ENCODE peak calls at places on chromosomes 11 and 22, in seven cellular contexts. One of them, this sample, is unnamed.

GRCh38 chr22:44445731-44446130 is 52.3 kb downstream of the RTL6 start:
- DNase-seq in AG09309: no peak
- DNase-seq in bronchial epithelial cell: no peak
- DNase-seq in foreskin fibroblast: no peak
- DNase-seq in stimulated activated CD4-positive, alpha-beta T cell treated with anti-CD3 and anti-CD28 coated beads, Interleukin-2, amount 100 ng/mL, for 48 hours: no peak
- DNase-seq in EL: no peak
- DNase-seq in skeletal muscle cell: no peak
- DNase-seq in this sample: no peak

GRCh38 chr11:132263231-132263630 is 892.8 kb downstream of the NTM start:
- DNase-seq in bronchial epithelial cell: no peak
- DNase-seq in AG09309: no peak
- DNase-seq in stimulated activated CD4-positive, alpha-beta T cell treated with anti-CD3 and anti-CD28 coated beads, Interleukin-2, amount 100 ng/mL, for 48 hours: no peak
- DNase-seq in EL: no peak
- DNase-seq in foreskin fibroblast: no peak
- DNase-seq in skeletal muscle cell: no peak
- DNase-seq in this sample: no peak

GRCh38 chr22:30041881-30042280 is 38.4 kb upstream of the HORMAD2 start:
- DNase-seq in bronchial epithelial cell: peak
- DNase-seq in foreskin fibroblast: no peak
- DNase-seq in EL: no peak
- DNase-seq in stimulated activated CD4-positive, alpha-beta T cell treated with anti-CD3 and anti-CD28 coated beads, Interleukin-2, amount 100 ng/mL, for 48 hours: no peak
- DNase-seq in skeletal muscle cell: no peak
- DNase-seq in AG09309: no peak
- DNase-seq in this sample: no peak

GRCh38 chr11:2687782-2688191 is 12.0 kb downstream of the KCNQ1OT1 start:
- DNase-seq in skeletal muscle cell: no peak
- DNase-seq in EL: no peak
- DNase-seq in stimulated activated CD4-positive, alpha-beta T cell treated with anti-CD3 and anti-CD28 coated beads, Interleukin-2, amount 100 ng/mL, for 48 hours: no peak
- DNase-seq in AG09309: no peak
- DNase-seq in bronchial epithelial cell: no peak
- DNase-seq in foreskin fibroblast: no peak
- DNase-seq in this sample: no peak

GRCh38 chr11:117834838-117835443 is 10.4 kb upstream of the FXYD2 start:
- DNase-seq in AG09309: no peak
- DNase-seq in bronchial epithelial cell: no peak
- DNase-seq in foreskin fibroblast: no peak
- DNase-seq in stimulated activated CD4-positive, alpha-beta T cell treated with anti-CD3 and anti-CD28 coated beads, Interleukin-2, amount 100 ng/mL, for 48 hours: no peak
- DNase-seq in EL: no peak
- DNase-seq in skeletal muscle cell: no peak
- DNase-seq in this sample: no peak

GRCh38 chr11:62012451-62013265 is 45.2 kb upstream of the FTH1 start:
- DNase-seq in EL: peak
- DNase-seq in AG09309: peak
- DNase-seq in bronchial epithelial cell: peak
- DNase-seq in skeletal muscle cell: no peak
- DNase-seq in foreskin fibroblast: peak
- DNase-seq in stimulated activated CD4-positive, alpha-beta T cell treated with anti-CD3 and anti-CD28 coated beads, Interleukin-2, amount 100 ng/mL, for 48 hours: no peak
- DNase-seq in this sample: peak

GRCh38 chr11:7143908-7144307 is 55.1 kb downstream of the RBMXL2 start:
- DNase-seq in foreskin fibroblast: peak
- DNase-seq in stimulated activated CD4-positive, alpha-beta T cell treated with anti-CD3 and anti-CD28 coated beads, Interleukin-2, amount 100 ng/mL, for 48 hours: no peak
- DNase-seq in bronchial epithelial cell: peak
- DNase-seq in EL: peak
- DNase-seq in AG09309: peak
- DNase-seq in skeletal muscle cell: no peak
- DNase-seq in this sample: no peak

GRCh38 chr11:81237139-81237538 is 1496.5 kb downstream of the FAM181B start:
- DNase-seq in AG09309: no peak
- DNase-seq in stimulated activated CD4-positive, alpha-beta T cell treated with anti-CD3 and anti-CD28 coated beads, Interleukin-2, amount 100 ng/mL, for 48 hours: no peak
- DNase-seq in foreskin fibroblast: no peak
- DNase-seq in skeletal muscle cell: no peak
- DNase-seq in bronchial epithelial cell: peak
- DNase-seq in EL: no peak
- DNase-seq in this sample: no peak

GRCh38 chr11:10407749-10408472 is 47.2 kb upstream of the AMPD3 start:
- DNase-seq in AG09309: no peak
- DNase-seq in EL: no peak
- DNase-seq in bronchial epithelial cell: no peak
- DNase-seq in stimulated activated CD4-positive, alpha-beta T cell treated with anti-CD3 and anti-CD28 coated beads, Interleukin-2, amount 100 ng/mL, for 48 hours: no peak
- DNase-seq in foreskin fibroblast: no peak
- DNase-seq in skeletal muscle cell: no peak
- DNase-seq in this sample: no peak

GRCh38 chr11:83249972-83250593 is 36.1 kb downstream of the CCDC90B start:
- DNase-seq in stimulated activated CD4-positive, alpha-beta T cell treated with anti-CD3 and anti-CD28 coated beads, Interleukin-2, amount 100 ng/mL, for 48 hours: no peak
- DNase-seq in foreskin fibroblast: peak
- DNase-seq in bronchial epithelial cell: peak
- DNase-seq in skeletal muscle cell: peak
- DNase-seq in AG09309: no peak
- DNase-seq in EL: peak
- DNase-seq in this sample: no peak

GRCh38 chr11:59550842-59551650 is 39.7 kb downstream of the OR4D9 start:
- DNase-seq in AG09309: peak
- DNase-seq in skeletal muscle cell: peak
- DNase-seq in stimulated activated CD4-positive, alpha-beta T cell treated with anti-CD3 and anti-CD28 coated beads, Interleukin-2, amount 100 ng/mL, for 48 hours: peak
- DNase-seq in EL: peak
- DNase-seq in foreskin fibroblast: peak
- DNase-seq in bronchial epithelial cell: peak
- DNase-seq in this sample: peak

GRCh38 chr22:39240841-39241631 is 3.7 kb downstream of the PDGFB start:
- DNase-seq in AG09309: no peak
- DNase-seq in skeletal muscle cell: no peak
- DNase-seq in stimulated activated CD4-positive, alpha-beta T cell treated with anti-CD3 and anti-CD28 coated beads, Interleukin-2, amount 100 ng/mL, for 48 hours: peak
- DNase-seq in bronchial epithelial cell: peak
- DNase-seq in EL: peak
- DNase-seq in foreskin fibroblast: no peak
- DNase-seq in this sample: peak